ENCODE peak calls at places on chromosomes 4 and X, in eight cellular contexts. Q is MG63, V is substantia nigra, T is NCI-H510A, P is T-helper 17 cell, N is hepatocyte, X is WERI-Rb-1, Z is fibroblast of lung. B is an unnamed sample.

GRCh38 chr4:130703211-130703920 is 1607.4 kb downstream of the C4orf33 start:
- DNase-seq in Q (no peak), V (no peak), T (no peak), P (no peak), N (no peak), X (no peak), Z (no peak), B (no peak)

GRCh38 chrX:1027133-1027532 is 185.3 kb downstream of the CRLF2 start:
- DNase-seq in Q (no peak), V (no peak), T (no peak), P (no peak), N (no peak), X (no peak), Z (no peak), B (no peak)

GRCh38 chr4:67922697-67923096 is 38.9 kb upstream of the TMPRSS11D start:
- DNase-seq in Q (no peak), V (no peak), T (no peak), P (no peak), N (no peak), X (no peak), Z (peak; percentile 74), B (no peak)

GRCh38 chr4:168856312-168856711 is 153.7 kb downstream of the CBR4 start:
- DNase-seq in Q (peak; percentile 50), V (no peak), T (no peak), P (no peak), N (no peak), X (no peak), Z (peak; percentile 96), B (no peak)

GRCh38 chr4:17985832-17986231 is 35.7 kb downstream of the LCORL start:
- DNase-seq in Q (no peak), V (no peak), T (no peak), P (no peak), N (no peak), X (no peak), Z (no peak), B (no peak)

GRCh38 chrX:74382613-74383012 is 38.7 kb upstream of the SLC16A2 start:
- DNase-seq in Q (peak; percentile 52), V (peak; percentile 15), T (no peak), P (peak; percentile 8), N (peak; percentile 60), X (peak; percentile 54), Z (peak; percentile 74), B (peak; percentile 13)

GRCh38 chrX:446243-446642 is 59.5 kb upstream of the PPP2R3B start:
- DNase-seq in Q (no peak), V (no peak), T (no peak), P (no peak), N (no peak), X (no peak), Z (no peak), B (no peak)

GRCh38 chr4:73311428-73311827 is 52.8 kb upstream of the ANKRD17 start:
- DNase-seq in Q (no peak), V (no peak), T (no peak), P (no peak), N (peak; percentile 30), X (no peak), Z (peak; percentile 41), B (no peak)

GRCh38 chr4:138978028-138978585 is 37.5 kb upstream of the NOCT start:
- DNase-seq in Q (no peak), V (no peak), T (no peak), P (no peak), N (no peak), X (no peak), Z (no peak), B (no peak)

GRCh38 chrX:78321809-78322208 is 5.6 kb downstream of the CYSLTR1 start:
- DNase-seq in Q (no peak), V (no peak), T (no peak), P (peak; percentile 13), N (no peak), X (no peak), Z (no peak), B (peak; percentile 24)

GRCh38 chrX:7641141-7641540 is 201.8 kb upstream of the VCX start:
- DNase-seq in Q (no peak), V (no peak), T (no peak), P (no peak), N (no peak), X (no peak), Z (no peak), B (no peak)

GRCh38 chr4:41212221-41213203 is 1.8 kb downstream of the APBB2 start:
- DNase-seq in Q (peak; percentile 45), V (no peak), T (no peak), P (no peak), N (peak; percentile 76), X (peak; percentile 45), Z (peak; percentile 71), B (no peak)

GRCh38 chr4:3199661-3200422 is 49.1 kb upstream of the MSANTD1 start:
- DNase-seq in Q (no peak), V (no peak), T (no peak), P (no peak), N (no peak), X (no peak), Z (no peak), B (no peak)

GRCh38 chrX:110418220-110418856 is 59.7 kb downstream of the RTL9 start:
- DNase-seq in Q (peak; percentile 62), V (no peak), T (peak; percentile 51), P (no peak), N (peak; percentile 69), X (peak; percentile 20), Z (peak; percentile 78), B (no peak)

GRCh38 chr4:141486375-141486997 is 149.9 kb upstream of the IL15 start:
- DNase-seq in Q (peak; percentile 67), V (no peak), T (no peak), P (no peak), N (peak; percentile 25), X (no peak), Z (peak; percentile 86), B (no peak)

GRCh38 chr4:30903493-30903892 is 183.3 kb downstream of the PCDH7 start:
- DNase-seq in Q (no peak), V (no peak), T (no peak), P (no peak), N (no peak), X (no peak), Z (peak; percentile 58), B (no peak)

GRCh38 chrX:124925681-124926080 is 394.0 kb upstream of the TEX13C start:
- DNase-seq in Q (no peak), V (no peak), T (no peak), P (no peak), N (no peak), X (no peak), Z (no peak), B (no peak)

GRCh38 chr4:146975535-146975934 is 29.9 kb upstream of the TTC29 start:
- DNase-seq in Q (no peak), V (no peak), T (peak; percentile 24), P (no peak), N (no peak), X (peak; percentile 74), Z (no peak), B (no peak)

GRCh38 chr4:86718152-86718551 is 124.0 kb downstream of the PTPN13 start:
- DNase-seq in Q (no peak), V (no peak), T (no peak), P (no peak), N (no peak), X (no peak), Z (no peak), B (no peak)